ENCODE peak calls at places on chromosome 14, in nine cellular contexts. P is GM04504; K is OCI-M1; D is cerebellar cortex; J is CD8-positive, alpha-beta T cell; Y is progenitor cell of endocrine pancreas; A is HFF-Myc; I is neural crest cell; S is putamen. N is an unnamed sample.
A peak's percentile ranks its signal among the peaks of the same experiment; 100 is the strongest.

GRCh38 chr14:105854600-105855245 is 328.3 kb downstream of the TMEM121 start:
- DNase-seq in A (no peak), P (no peak), S (no peak), K (no peak), D (no peak), J (peak; percentile 6), I (no peak), Y (no peak), N (no peak)

GRCh38 chr14:37232907-37233481 is 35.3 kb downstream of the MIPOL1 start:
- DNase-seq in D (peak; percentile 41), I (peak; percentile 9), J (no peak), Y (no peak), P (peak; percentile 21), A (peak; percentile 62), K (peak; percentile 79), S (peak; percentile 3), N (peak; percentile 37)

GRCh38 chr14:51208982-51209381 is 31.1 kb upstream of the TMX1 start:
- DNase-seq in D (no peak), I (no peak), A (no peak), J (no peak), P (no peak), Y (no peak), K (no peak), S (no peak), N (no peak)

GRCh38 chr14:57461777-57462320 is 31.8 kb downstream of the CCDC198 start:
- DNase-seq in K (no peak), I (no peak), D (no peak), S (no peak), Y (no peak), J (no peak), P (no peak), A (no peak), N (peak; percentile 5)

GRCh38 chr14:105056303-105056831 is 8.9 kb downstream of the GPR132 start:
- DNase-seq in S (no peak), A (no peak), Y (no peak), D (no peak), K (no peak), P (no peak), I (no peak), J (no peak), N (no peak)

GRCh38 chr14:99215277-99215676 is 56.7 kb downstream of the BCL11B start:
- DNase-seq in Y (no peak), A (peak; percentile 85), P (peak; percentile 42), I (no peak), K (no peak), S (no peak), D (peak; percentile 67), J (no peak), N (no peak)

GRCh38 chr14:29649170-29649569 is 278.5 kb downstream of the PRKD1 start:
- DNase-seq in P (no peak), D (no peak), J (no peak), A (no peak), K (no peak), Y (no peak), I (no peak), S (no peak), N (no peak)

GRCh38 chr14:49589387-49589786 is 3.2 kb upstream of the RPS29 start:
- DNase-seq in S (no peak), Y (no peak), K (no peak), D (no peak), A (no peak), J (no peak), I (no peak), P (no peak), N (no peak)

GRCh38 chr14:71728386-71728785 is 203.8 kb upstream of the RGS6 start:
- DNase-seq in Y (no peak), A (no peak), K (no peak), P (no peak), J (no peak), I (no peak), D (no peak), S (no peak), N (no peak)

GRCh38 chr14:60357551-60357930 is 108.5 kb downstream of the PPM1A start:
- DNase-seq in A (no peak), P (no peak), D (no peak), I (no peak), J (no peak), S (no peak), K (no peak), Y (no peak), N (no peak)

GRCh38 chr14:100850841-100851585 is 25.1 kb downstream of the MEG3 start:
- DNase-seq in I (peak; percentile 32), S (no peak), K (peak; percentile 70), Y (no peak), A (no peak), P (no peak), J (peak; percentile 78), D (peak; percentile 27), N (no peak)

GRCh38 chr14:29220077-29220476 is 453.5 kb downstream of the FOXG1 start:
- DNase-seq in A (no peak), K (no peak), P (no peak), I (no peak), J (no peak), Y (no peak), S (no peak), D (no peak), N (no peak)

GRCh38 chr14:100448376-100448775 is 125.2 kb downstream of the SLC25A47 start:
- DNase-seq in Y (no peak), I (no peak), S (no peak), A (no peak), P (no peak), D (no peak), J (no peak), K (no peak), N (no peak)

GRCh38 chr14:38127356-38127755 is 80.3 kb upstream of the SSTR1 start:
- DNase-seq in A (no peak), S (no peak), I (no peak), Y (no peak), P (no peak), K (no peak), J (no peak), D (no peak), N (no peak)

GRCh38 chr14:68361231-68361630 is 431.6 kb downstream of the ZFP36L1 start:
- DNase-seq in K (no peak), A (no peak), Y (no peak), P (no peak), J (no peak), S (no peak), I (no peak), D (no peak), N (peak; percentile 84)

GRCh38 chr14:99838555-99839193 is 45.5 kb downstream of the EML1 start:
- DNase-seq in P (no peak), Y (no peak), D (no peak), I (no peak), A (no peak), S (no peak), J (no peak), K (no peak), N (peak; percentile 4)

GRCh38 chr14:101171650-101172049 is 268.1 kb upstream of the RTL1 start:
- DNase-seq in S (no peak), A (no peak), Y (no peak), P (no peak), K (no peak), J (no peak), I (no peak), D (no peak), N (no peak)

GRCh38 chr14:76023757-76024156 is 38.2 kb downstream of the IFT43 start:
- DNase-seq in I (no peak), S (no peak), D (no peak), P (no peak), K (no peak), A (no peak), Y (no peak), J (no peak), N (no peak)

GRCh38 chr14:91348861-91349465 is 68.7 kb downstream of the CCDC88C start:
- DNase-seq in J (no peak), I (no peak), Y (no peak), K (peak; percentile 3), S (no peak), P (no peak), A (no peak), D (no peak), N (no peak)

GRCh38 chr14:28344381-28344780 is 422.2 kb upstream of the FOXG1 start:
- DNase-seq in A (no peak), D (no peak), K (no peak), S (no peak), J (no peak), P (no peak), I (no peak), Y (no peak), N (peak; percentile 59)

GRCh38 chr14:57046175-57046574 is 222.5 kb downstream of the EXOC5 start:
- DNase-seq in K (no peak), I (no peak), J (no peak), A (no peak), S (no peak), Y (no peak), D (no peak), P (no peak), N (no peak)

GRCh38 chr14:84527706-84528105 is 1002.2 kb upstream of the FLRT2 start:
- DNase-seq in A (no peak), P (no peak), K (no peak), I (no peak), J (no peak), Y (no peak), D (no peak), S (no peak), N (no peak)

GRCh38 chr14:23138173-23138535 is 19.1 kb upstream of the CEBPE start:
- DNase-seq in K (no peak), D (no peak), S (no peak), Y (no peak), I (no peak), J (no peak), A (no peak), P (no peak), N (no peak)

GRCh38 chr14:94025720-94026119 is 420 bp upstream of the OTUB2 start:
- DNase-seq in A (no peak), K (no peak), I (no peak), D (no peak), J (no peak), P (no peak), S (no peak), Y (no peak), N (no peak)

GRCh38 chr14:71206766-71207371 is 299.6 kb downstream of the PCNX1 start:
- DNase-seq in K (no peak), I (no peak), S (peak; percentile 80), A (peak; percentile 83), J (no peak), P (peak; percentile 71), D (peak; percentile 47), Y (no peak), N (peak; percentile 93)

GRCh38 chr14:79809849-79810612 is 401.3 kb downstream of the DIO2 start:
- DNase-seq in K (peak; percentile 66), P (no peak), Y (no peak), I (no peak), D (peak; percentile 51), J (no peak), A (no peak), S (peak; percentile 75), N (no peak)

GRCh38 chr14:101736071-101736470 is 25.4 kb upstream of the PPP2R5C start:
- DNase-seq in P (no peak), K (no peak), I (no peak), D (no peak), S (no peak), Y (no peak), A (no peak), J (no peak), N (no peak)

GRCh38 chr14:58944226-58944769 is 244.2 kb upstream of the DAAM1 start:
- DNase-seq in Y (peak; percentile 23), S (peak; percentile 57), I (peak; percentile 5), J (no peak), A (peak; percentile 31), P (no peak), K (no peak), D (no peak), N (no peak)

GRCh38 chr14:58353516-58354299 is 42.0 kb upstream of the TOMM20L start:
- DNase-seq in P (no peak), A (no peak), K (peak; percentile 57), I (no peak), J (no peak), Y (no peak), D (no peak), S (peak; percentile 9), N (peak; percentile 2)

GRCh38 chr14:86481105-86481504 is 951.2 kb downstream of the FLRT2 start:
- DNase-seq in P (no peak), Y (no peak), S (no peak), K (peak; percentile 34), J (no peak), D (no peak), I (no peak), A (no peak), N (no peak)

GRCh38 chr14:104926619-104927431 is 2.1 kb downstream of the PLD4 start:
- DNase-seq in I (no peak), J (no peak), K (peak; percentile 13), P (no peak), A (no peak), S (no peak), Y (no peak), D (no peak), N (no peak)